ENCODE peak calls at places on chromosomes 5 and 9, in eight cellular contexts. Z, C, F, P, Q, E, S and L are unnamed samples.

GRCh38 chr9:133103183-133103986 is 17.7 kb downstream of the RALGDS start:
- DNase-seq in S (peak; percentile 18), Q (peak; percentile 70), Z (peak; percentile 79), E (no peak), C (peak; percentile 29), F (peak; percentile 55), P (peak; percentile 78), L (peak; percentile 62)

GRCh38 chr5:76341935-76342334 is 61.1 kb upstream of the IQGAP2 start:
- DNase-seq in S (no peak), F (no peak), Q (no peak), C (no peak), Z (peak; percentile 17), P (no peak), E (peak; percentile 17), L (no peak)

GRCh38 chr5:41748631-41749030 is 121.6 kb downstream of the OXCT1 start:
- DNase-seq in P (no peak), F (no peak), S (no peak), Z (no peak), E (no peak), Q (peak; percentile 27), C (peak; percentile 68), L (no peak)

GRCh38 chr5:135569755-135570452 is 8.9 kb downstream of the CXCL14 start:
- DNase-seq in F (no peak), S (no peak), Z (no peak), P (peak; percentile 74), Q (peak; percentile 78), C (peak; percentile 25), E (no peak), L (peak; percentile 57)

GRCh38 chr9:87567988-87568800 is 70.5 kb downstream of the DAPK1 start:
- DNase-seq in Q (no peak), S (no peak), F (no peak), E (no peak), C (no peak), P (no peak), Z (no peak), L (no peak)

GRCh38 chr9:87605676-87606075 is 108.0 kb downstream of the DAPK1 start:
- DNase-seq in C (no peak), P (no peak), Q (no peak), F (no peak), Z (no peak), E (no peak), S (no peak), L (no peak)

GRCh38 chr9:121268598-121269029 is 652 bp downstream of the GSN start:
- DNase-seq in F (no peak), Q (no peak), Z (peak; percentile 64), E (no peak), C (no peak), S (no peak), P (no peak), L (peak; percentile 45)

GRCh38 chr5:108418172-108418571 is 36.3 kb upstream of the FBXL17 start:
- DNase-seq in Q (no peak), F (no peak), E (no peak), S (no peak), P (no peak), C (no peak), Z (peak; percentile 26), L (no peak)

GRCh38 chr5:171386861-171387254 is 791 bp upstream of the NPM1 start:
- DNase-seq in Q (peak; percentile 62), S (no peak), Z (no peak), E (no peak), C (no peak), F (no peak), P (no peak), L (peak; percentile 43)

GRCh38 chr5:132050661-132051371 is 9.6 kb upstream of the IL3 start:
- DNase-seq in C (no peak), P (peak; percentile 5), Z (no peak), S (no peak), Q (no peak), E (no peak), F (no peak), L (no peak)

GRCh38 chr9:121958530-121958929 is 134.6 kb downstream of the TTLL11 start:
- DNase-seq in E (no peak), F (no peak), C (peak; percentile 64), P (no peak), Z (no peak), S (no peak), Q (no peak), L (peak; percentile 58)

GRCh38 chr5:394671-395155 is 48.3 kb upstream of the EXOC3 start:
- DNase-seq in S (no peak), C (no peak), F (no peak), E (no peak), Z (no peak), P (no peak), Q (no peak), L (no peak)

GRCh38 chr9:120445974-120446373 is 134.0 kb downstream of the CDK5RAP2 start:
- DNase-seq in Z (no peak), S (no peak), Q (no peak), E (no peak), P (no peak), F (no peak), C (no peak), L (no peak)

GRCh38 chr5:61450170-61450815 is 118.2 kb downstream of the ZSWIM6 start:
- DNase-seq in Q (no peak), C (peak; percentile 86), Z (no peak), E (no peak), P (no peak), F (no peak), S (no peak), L (peak; percentile 87)

GRCh38 chr5:93006915-93007314 is 574.1 kb downstream of the NR2F1-AS1 start:
- DNase-seq in E (no peak), Z (no peak), P (no peak), Q (no peak), C (peak; percentile 32), F (no peak), S (no peak), L (peak; percentile 7)

GRCh38 chr9:93303806-93304573 is 120.1 kb downstream of the WNK2 start:
- DNase-seq in Z (no peak), E (no peak), Q (no peak), C (no peak), F (no peak), P (no peak), S (no peak), L (no peak)

GRCh38 chr5:149995385-149996085 is 4.9 kb downstream of the TIGD6 start:
- DNase-seq in F (no peak), C (no peak), P (no peak), Q (no peak), E (no peak), S (no peak), Z (peak; percentile 91), L (no peak)

GRCh38 chr9:125632321-125633115 is 74.5 kb downstream of the MAPKAP1 start:
- DNase-seq in F (no peak), Q (no peak), P (no peak), Z (peak; percentile 68), C (peak; percentile 92), E (peak; percentile 86), S (no peak), L (peak; percentile 90)

GRCh38 chr9:14104501-14104900 is 209.4 kb downstream of the NFIB start:
- DNase-seq in S (no peak), F (no peak), E (no peak), C (no peak), P (no peak), Q (no peak), Z (no peak), L (no peak)

GRCh38 chr5:19855929-19856328 is 132.1 kb downstream of the CDH18 start:
- DNase-seq in P (no peak), S (no peak), Q (no peak), F (no peak), Z (no peak), E (no peak), C (no peak), L (peak; percentile 10)

GRCh38 chr5:76813982-76814562 is 4.8 kb upstream of the F2RL1 start:
- DNase-seq in Z (no peak), C (peak; percentile 96), E (no peak), Q (no peak), S (no peak), F (no peak), P (no peak), L (peak; percentile 98)

GRCh38 chr5:37838152-37838932 is 1.5 kb downstream of the GDNF start:
- DNase-seq in Q (peak; percentile 82), Z (peak; percentile 55), S (no peak), P (peak; percentile 39), F (no peak), C (no peak), E (no peak), L (peak; percentile 80)

GRCh38 chr5:44891116-44891515 is 82.4 kb downstream of the MRPS30 start:
- DNase-seq in S (no peak), P (no peak), C (no peak), F (no peak), Z (no peak), E (no peak), Q (no peak), L (no peak)

GRCh38 chr5:43553381-43553780 is 3.5 kb downstream of the PAIP1 start:
- DNase-seq in C (peak; percentile 23), Q (peak; percentile 44), F (no peak), S (no peak), E (no peak), Z (no peak), P (no peak), L (peak; percentile 15)